ENCODE peak calls at places on chromosome 5, in seven cellular contexts. F is fibroblast of pulmonary artery, V is right lobe of liver, I is neural crest cell, G is Calu3, E is NCI-H1105, Q is fibroblast of lung. B is an unnamed sample.

GRCh38 chr5:176821441-176821840 is 11.1 kb downstream of the UNC5A start:
- DNase-seq in E (no peak), Q (no peak), I (no peak), V (no peak), G (no peak), F (no peak), B (no peak)

GRCh38 chr5:175694371-175695160 is 36.7 kb downstream of the HRH2 start:
- DNase-seq in I (no peak), Q (no peak), F (no peak), V (peak), E (no peak), G (no peak), B (peak)

GRCh38 chr5:135625961-135626360 is 47.2 kb upstream of the CXCL14 start:
- DNase-seq in G (no peak), V (no peak), F (no peak), I (no peak), Q (no peak), E (no peak), B (no peak)

GRCh38 chr5:32228816-32229215 is 54.7 kb upstream of the GOLPH3 start:
- DNase-seq in I (no peak), F (no peak), E (no peak), G (no peak), Q (no peak), V (no peak), B (no peak)

GRCh38 chr5:15620501-15620900 is 120.5 kb downstream of the FBXL7 start:
- DNase-seq in V (peak), E (no peak), F (peak), G (no peak), Q (peak), I (no peak), B (no peak)

GRCh38 chr5:173455599-173455957 is 127.4 kb upstream of the STC2 start:
- DNase-seq in V (no peak), I (no peak), Q (no peak), F (no peak), G (no peak), E (no peak), B (no peak)

GRCh38 chr5:40681351-40682311 is 1.9 kb downstream of the PTGER4 start:
- DNase-seq in V (peak), E (no peak), F (no peak), Q (peak), I (peak), G (peak), B (no peak)

GRCh38 chr5:74303575-74303974 is 337.0 kb downstream of the ENC1 start:
- DNase-seq in F (peak), I (no peak), E (no peak), Q (peak), V (no peak), G (no peak), B (no peak)

GRCh38 chr5:170480277-170480676 is 23.5 kb upstream of the KCNIP1 start:
- DNase-seq in E (no peak), Q (no peak), F (no peak), V (no peak), G (no peak), I (no peak), B (no peak)